ENCODE peak calls at places on chromosomes 6 and 20, in nine cellular contexts. V, Q, U, C, F, M, X, N and D are unnamed samples.

GRCh38 chr6:122818866-122819265 is 29.8 kb downstream of the SMPDL3A start:
- DNase-seq in V (no peak), Q (no peak), U (no peak), C (no peak), F (no peak), M (no peak), X (no peak), N (no peak), D (no peak)

GRCh38 chr6:167122041-167122826 is 662 bp upstream of the CCR6 start:
- DNase-seq in V (no peak), Q (no peak), U (no peak), C (no peak), F (no peak), M (no peak), X (no peak), N (no peak), D (no peak)

GRCh38 chr6:166621114-166621540 is 5.9 kb downstream of the RPS6KA2 start:
- DNase-seq in V (no peak), Q (no peak), U (no peak), C (no peak), F (no peak), M (no peak), X (no peak), N (peak; percentile 50), D (no peak)

GRCh38 chr20:46126440-46127056 is 8.4 kb downstream of the CD40 start:
- DNase-seq in V (peak; percentile 4), Q (no peak), U (no peak), C (no peak), F (no peak), M (no peak), X (no peak), N (no peak), D (no peak)

GRCh38 chr20:22905667-22906066 is 129.4 kb upstream of the SSTR4 start:
- DNase-seq in V (peak; percentile 60), Q (no peak), U (peak; percentile 12), C (no peak), F (peak; percentile 58), M (no peak), X (no peak), N (no peak), D (no peak)

GRCh38 chr20:50724851-50725721 is 6.3 kb upstream of the PARD6B start:
- DNase-seq in V (peak; percentile 89), Q (peak; percentile 97), U (peak; percentile 68), C (peak; percentile 98), F (peak; percentile 95), M (peak; percentile 53), X (peak; percentile 72), N (peak; percentile 73), D (peak; percentile 98)

GRCh38 chr6:4336084-4336483 is 200.7 kb upstream of the ECI2 start:
- DNase-seq in V (no peak), Q (no peak), U (no peak), C (no peak), F (no peak), M (no peak), X (no peak), N (no peak), D (no peak)

GRCh38 chr6:169639653-169640278 is 62.1 kb downstream of the WDR27 start:
- DNase-seq in V (no peak), Q (no peak), U (no peak), C (no peak), F (no peak), M (no peak), X (no peak), N (no peak), D (no peak)

GRCh38 chr6:162442675-162443074 is 284.9 kb downstream of the PRKN start:
- DNase-seq in V (no peak), Q (no peak), U (peak; percentile 9), C (no peak), F (peak; percentile 39), M (no peak), X (peak; percentile 67), N (no peak), D (no peak)

GRCh38 chr6:20693466-20694063 is 159.3 kb downstream of the CDKAL1 start:
- DNase-seq in V (no peak), Q (no peak), U (no peak), C (peak; percentile 52), F (no peak), M (no peak), X (no peak), N (no peak), D (no peak)

GRCh38 chr20:61330441-61330840 is 78.4 kb downstream of the CDH4 start:
- DNase-seq in V (no peak), Q (no peak), U (no peak), C (no peak), F (no peak), M (no peak), X (no peak), N (no peak), D (no peak)

GRCh38 chr6:137415127-137415833 is 78.9 kb downstream of the OLIG3 start:
- DNase-seq in V (peak; percentile 71), Q (peak; percentile 34), U (peak; percentile 74), C (peak; percentile 49), F (peak; percentile 71), M (peak; percentile 54), X (peak; percentile 25), N (peak; percentile 75), D (peak; percentile 76)

DNA sequence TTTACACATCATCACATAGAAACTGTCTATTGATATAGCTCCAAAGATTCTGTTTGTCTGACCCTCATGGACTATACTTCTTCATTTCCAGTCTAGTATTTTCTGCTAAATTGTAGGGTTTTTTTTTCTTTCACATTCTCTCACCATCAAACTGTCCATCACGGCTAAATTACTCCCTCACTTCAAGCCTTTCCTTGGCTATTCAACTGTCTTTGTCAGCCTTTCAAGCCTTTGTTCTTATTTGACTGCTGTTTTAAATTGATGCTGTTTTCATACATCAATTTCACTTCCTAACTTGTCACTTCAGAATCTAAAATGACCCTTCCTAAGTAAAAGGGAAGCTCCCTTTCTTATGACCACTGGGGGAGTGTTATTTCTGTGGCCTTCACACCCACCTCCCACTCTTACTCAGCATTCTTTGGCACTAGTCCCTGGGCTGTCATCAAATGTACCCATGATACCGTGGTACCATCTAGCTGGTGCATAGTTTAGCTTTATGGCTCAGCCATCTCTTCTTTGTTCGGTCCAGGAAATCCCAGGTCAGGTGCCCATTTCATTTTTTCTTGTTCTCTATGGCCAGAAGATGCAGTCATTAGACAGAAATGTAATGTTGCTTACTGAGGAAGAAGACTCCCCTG is 8.6 kb downstream of the GJA1 start:
- DNase-seq in V (no peak), Q (no peak), U (no peak), C (no peak), F (no peak), M (no peak), X (no peak), N (no peak), D (peak; percentile 41)
- TF ChIP-seq CTCF in V (no peak), Q (no peak), U (no peak), C (no peak), F (no peak), M (no peak), X (no peak), N (no peak), D (no peak)

DNA sequence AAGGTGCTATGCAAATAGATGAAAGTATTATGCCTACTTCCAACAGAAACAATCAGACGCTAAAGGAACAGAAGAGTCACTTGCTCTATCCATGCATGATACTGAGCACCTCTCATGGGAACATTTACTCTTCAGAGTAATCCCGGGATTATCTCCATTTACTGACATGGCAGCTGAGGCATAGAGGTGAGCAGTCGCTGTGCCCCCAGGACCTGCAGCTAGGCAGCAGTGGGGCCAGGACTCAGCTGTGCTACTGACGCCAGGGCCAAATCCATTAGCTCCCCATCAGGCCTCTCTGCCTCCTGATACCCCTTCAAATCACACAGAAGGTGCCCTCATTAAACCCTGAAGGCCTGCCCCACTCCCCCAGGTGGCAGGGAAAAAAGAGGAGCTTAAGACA is 51.9 kb downstream of the TRAM2 start:
- DNase-seq in V (no peak), Q (no peak), U (no peak), C (no peak), F (no peak), M (no peak), X (no peak), N (no peak), D (no peak)
- H3K36me3 ChIP-seq in V (peaks cover 3% of the 10 kb centered on the region), Q (no peaks in the 10 kb centered on the region), U (no peaks in the 10 kb centered on the region), C (no peaks in the 10 kb centered on the region), F (no peaks in the 10 kb centered on the region), M (no peaks in the 10 kb centered on the region), X (no peaks in the 10 kb centered on the region), N (peaks cover 7% of the 10 kb centered on the region), D (peaks cover 26% of the 10 kb centered on the region)

DNA sequence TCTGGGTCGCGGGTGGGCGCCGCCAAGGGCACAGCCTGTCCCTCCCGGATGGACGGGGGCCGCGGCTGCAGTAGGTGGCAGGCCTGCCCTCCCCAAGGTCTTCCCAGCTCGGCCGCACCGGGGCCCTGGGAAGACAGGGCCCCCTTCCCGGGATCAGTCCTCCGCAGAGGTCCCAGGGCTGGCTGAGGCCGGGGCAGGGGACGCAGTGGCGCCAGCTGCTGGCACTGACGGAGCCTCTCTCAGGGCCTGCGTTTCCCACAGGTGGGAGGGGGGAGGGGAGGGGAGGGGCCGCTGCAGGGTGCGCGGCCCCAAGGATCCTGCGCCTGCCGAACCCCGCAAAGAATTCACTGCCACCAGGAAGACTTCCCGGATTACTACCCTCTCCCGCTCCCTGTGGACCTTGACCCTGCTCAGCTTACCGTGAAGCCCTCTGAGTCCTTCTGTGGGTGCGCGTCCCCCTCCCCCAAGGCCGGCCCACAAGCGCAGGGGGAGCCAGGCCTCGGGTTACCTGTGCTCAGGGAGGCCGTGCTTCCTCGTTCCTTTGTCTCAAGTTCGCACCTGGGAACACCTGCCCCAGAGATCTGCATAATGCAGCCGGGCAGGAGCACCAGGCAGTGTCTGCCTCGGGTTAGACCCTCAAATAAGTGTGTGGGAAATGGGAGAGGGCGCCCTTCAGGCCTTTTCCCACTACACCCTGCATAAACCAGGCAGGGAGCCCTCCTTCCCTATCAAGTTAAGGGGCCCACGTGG is 5.1 kb downstream of the LZTS3 start:
- DNase-seq in V (peak; percentile 63), Q (no peak), U (peak; percentile 82), C (no peak), F (no peak), M (peak; percentile 64), X (no peak), N (no peak), D (no peak)
- TF ChIP-seq CTCF in V (no peak), Q (peak; percentile 16), U (no peak), C (no peak), F (no peak), M (no peak), X (no peak), N (no peak), D (no peak)

GRCh38 chr20:36806049-36806448 is 32.5 kb upstream of the DSN1 start:
- DNase-seq in V (no peak), Q (no peak), U (no peak), C (no peak), F (no peak), M (no peak), X (no peak), N (no peak), D (no peak)

GRCh38 chr20:36808317-36809257 is 35.0 kb upstream of the DSN1 start:
- DNase-seq in V (peak; percentile 79), Q (peak; percentile 75), U (peak; percentile 58), C (peak; percentile 64), F (peak; percentile 73), M (peak; percentile 88), X (peak; percentile 75), N (no peak), D (peak; percentile 84)

GRCh38 chr20:36802326-36803223 is 29.0 kb upstream of the DSN1 start:
- DNase-seq in V (no peak), Q (no peak), U (no peak), C (peak; percentile 13), F (no peak), M (no peak), X (no peak), N (no peak), D (peak; percentile 71)

GRCh38 chr20:36804425-36804824 is 30.9 kb upstream of the DSN1 start:
- DNase-seq in V (no peak), Q (no peak), U (no peak), C (no peak), F (no peak), M (no peak), X (no peak), N (no peak), D (no peak)

GRCh38 chr20:36805396-36805795 is 31.8 kb upstream of the DSN1 start:
- DNase-seq in V (no peak), Q (no peak), U (no peak), C (no peak), F (no peak), M (no peak), X (no peak), N (no peak), D (no peak)
- H3K36me3 ChIP-seq in V (peaks cover 94% of the 10 kb centered on the region), Q (peaks cover 11% of the 10 kb centered on the region), U (peaks cover 9% of the 10 kb centered on the region), C (peaks cover 31% of the 10 kb centered on the region), F (no peaks in the 10 kb centered on the region), M (no peaks in the 10 kb centered on the region), X (peaks cover 87% of the 10 kb centered on the region), N (peaks cover 87% of the 10 kb centered on the region), D (peaks cover 46% of the 10 kb centered on the region)